ENCODE peak calls at places on chromosomes 2 and 18, in six cellular contexts. One of them, this sample, is unnamed. For H3K27me3, the result is how much of the 10 kb centered on the place peaks cover.

GRCh38 chr18:79507076-79507545 is 111.4 kb downstream of the NFATC1 start:
- DNase-seq in neuronal stem cell: no peak
- DNase-seq in trophoblast cell: no peak
- DNase-seq in mesenchymal stem cell: no peak
- DNase-seq in IMR-90: no peak
- DNase-seq in H1: no peak
- DNase-seq in this sample: no peak

GRCh38 chr2:84970956-84971798 is at the start of gene KCMF1:
- DNase-seq in mesenchymal stem cell: peak
- DNase-seq in neuronal stem cell: peak
- DNase-seq in H1: peak
- DNase-seq in trophoblast cell: peak
- DNase-seq in IMR-90: peak
- DNase-seq in this sample: peak

GRCh38 chr2:78978340-78978739 is 47.2 kb upstream of the REG3G start:
- DNase-seq in trophoblast cell: no peak
- DNase-seq in H1: no peak
- DNase-seq in neuronal stem cell: peak
- DNase-seq in mesenchymal stem cell: no peak
- DNase-seq in IMR-90: no peak
- DNase-seq in this sample: no peak

GRCh38 chr2:223523541-223523940 is 78.6 kb downstream of the SCG2 start:
- DNase-seq in H1: no peak
- DNase-seq in mesenchymal stem cell: peak
- DNase-seq in trophoblast cell: peak
- DNase-seq in IMR-90: peak
- DNase-seq in neuronal stem cell: no peak
- DNase-seq in this sample: no peak

GRCh38 chr2:64831134-64831976 is 157.8 kb upstream of the SLC1A4 start:
- DNase-seq in trophoblast cell: peak
- DNase-seq in mesenchymal stem cell: peak
- DNase-seq in H1: peak
- DNase-seq in neuronal stem cell: peak
- DNase-seq in IMR-90: peak
- DNase-seq in this sample: peak

GRCh38 chr2:108965540-108966299 is 23.3 kb downstream of the EDAR start:
- DNase-seq in mesenchymal stem cell: no peak
- DNase-seq in neuronal stem cell: no peak
- DNase-seq in IMR-90: no peak
- DNase-seq in H1: no peak
- DNase-seq in trophoblast cell: no peak
- DNase-seq in this sample: no peak

GRCh38 chr2:173159794-173160463 is 84.3 kb downstream of the MAP3K20 start:
- DNase-seq in H1: no peak
- DNase-seq in IMR-90: peak
- DNase-seq in mesenchymal stem cell: peak
- DNase-seq in trophoblast cell: peak
- DNase-seq in neuronal stem cell: peak
- DNase-seq in this sample: peak

GRCh38 chr2:36701391-36701795 is 4.9 kb downstream of the VIT start:
- DNase-seq in neuronal stem cell: no peak
- DNase-seq in trophoblast cell: peak
- DNase-seq in mesenchymal stem cell: no peak
- DNase-seq in H1: peak
- DNase-seq in IMR-90: peak
- DNase-seq in this sample: no peak

GRCh38 chr18:961644-962355 is 57.1 kb downstream of the ADCYAP1 start:
- DNase-seq in H1: peak
- DNase-seq in neuronal stem cell: peak
- DNase-seq in mesenchymal stem cell: peak
- DNase-seq in trophoblast cell: peak
- DNase-seq in IMR-90: peak
- DNase-seq in this sample: peak

GRCh38 chr2:220015576-220015975 is 388.1 kb downstream of the SLC4A3 start:
- DNase-seq in H1: no peak
- DNase-seq in neuronal stem cell: no peak
- DNase-seq in mesenchymal stem cell: no peak
- DNase-seq in trophoblast cell: no peak
- DNase-seq in IMR-90: no peak
- DNase-seq in this sample: no peak

GRCh38 chr2:174888136-174888535 is 117.0 kb downstream of the CHN1 start:
- DNase-seq in neuronal stem cell: no peak
- DNase-seq in IMR-90: peak
- DNase-seq in mesenchymal stem cell: no peak
- DNase-seq in trophoblast cell: no peak
- DNase-seq in H1: no peak
- DNase-seq in this sample: no peak

GRCh38 chr2:70248810-70249438 is 496 bp upstream of the TIA1 start:
- DNase-seq in neuronal stem cell: peak
- DNase-seq in trophoblast cell: peak
- DNase-seq in mesenchymal stem cell: no peak
- DNase-seq in H1: peak
- DNase-seq in IMR-90: no peak
- DNase-seq in this sample: no peak

GRCh38 chr2:136067465-136067864 is 50.5 kb downstream of the CXCR4 start:
- DNase-seq in trophoblast cell: peak
- DNase-seq in IMR-90: no peak
- DNase-seq in mesenchymal stem cell: no peak
- DNase-seq in neuronal stem cell: no peak
- DNase-seq in H1: no peak
- DNase-seq in this sample: no peak

GRCh38 chr2:101829429-101829828 is 131.9 kb downstream of the MAP4K4 start:
- DNase-seq in IMR-90: no peak
- DNase-seq in mesenchymal stem cell: no peak
- DNase-seq in trophoblast cell: no peak
- DNase-seq in neuronal stem cell: no peak
- DNase-seq in H1: no peak
- DNase-seq in this sample: no peak

GRCh38 chr2:63012541-63012940 is 38.1 kb upstream of the OTX1 start:
- DNase-seq in mesenchymal stem cell: peak
- DNase-seq in neuronal stem cell: no peak
- DNase-seq in H1: no peak
- DNase-seq in trophoblast cell: no peak
- DNase-seq in IMR-90: peak
- DNase-seq in this sample: no peak

GRCh38 chr2:24731923-24732322 is 61.3 kb downstream of the PTRHD1 start:
- DNase-seq in IMR-90: no peak
- DNase-seq in H1: no peak
- DNase-seq in mesenchymal stem cell: no peak
- DNase-seq in trophoblast cell: peak
- DNase-seq in neuronal stem cell: no peak
- DNase-seq in this sample: no peak

GRCh38 chr2:142687509-142687908 is 190.0 kb upstream of the KYNU start:
- DNase-seq in IMR-90: no peak
- DNase-seq in H1: no peak
- DNase-seq in trophoblast cell: no peak
- DNase-seq in neuronal stem cell: no peak
- DNase-seq in mesenchymal stem cell: no peak
- DNase-seq in this sample: no peak

GRCh38 chr2:101697794-101698418 is 399 bp downstream of the MAP4K4 start:
- DNase-seq in mesenchymal stem cell: no peak
- DNase-seq in H1: peak
- DNase-seq in neuronal stem cell: no peak
- DNase-seq in IMR-90: no peak
- DNase-seq in trophoblast cell: peak
- DNase-seq in this sample: no peak

GRCh38 chr18:52002600-52002999 is 337.4 kb upstream of the DCC start:
- DNase-seq in trophoblast cell: peak
- DNase-seq in mesenchymal stem cell: no peak
- DNase-seq in H1: no peak
- DNase-seq in neuronal stem cell: no peak
- DNase-seq in IMR-90: no peak
- DNase-seq in this sample: no peak

GRCh38 chr18:51998711-51999110 is 341.3 kb upstream of the DCC start:
- DNase-seq in neuronal stem cell: no peak
- DNase-seq in trophoblast cell: no peak
- DNase-seq in mesenchymal stem cell: no peak
- DNase-seq in H1: no peak
- DNase-seq in IMR-90: no peak
- DNase-seq in this sample: no peak

GRCh38 chr18:51997129-51997528 is 342.9 kb upstream of the DCC start:
- DNase-seq in mesenchymal stem cell: no peak
- DNase-seq in H1: no peak
- DNase-seq in trophoblast cell: no peak
- DNase-seq in IMR-90: no peak
- DNase-seq in neuronal stem cell: no peak
- DNase-seq in this sample: no peak

GRCh38 chr18:52000435-52000834 is 339.6 kb upstream of the DCC start:
- DNase-seq in mesenchymal stem cell: no peak
- DNase-seq in IMR-90: no peak
- DNase-seq in H1: no peak
- DNase-seq in neuronal stem cell: no peak
- DNase-seq in trophoblast cell: no peak
- DNase-seq in this sample: no peak

DNA sequence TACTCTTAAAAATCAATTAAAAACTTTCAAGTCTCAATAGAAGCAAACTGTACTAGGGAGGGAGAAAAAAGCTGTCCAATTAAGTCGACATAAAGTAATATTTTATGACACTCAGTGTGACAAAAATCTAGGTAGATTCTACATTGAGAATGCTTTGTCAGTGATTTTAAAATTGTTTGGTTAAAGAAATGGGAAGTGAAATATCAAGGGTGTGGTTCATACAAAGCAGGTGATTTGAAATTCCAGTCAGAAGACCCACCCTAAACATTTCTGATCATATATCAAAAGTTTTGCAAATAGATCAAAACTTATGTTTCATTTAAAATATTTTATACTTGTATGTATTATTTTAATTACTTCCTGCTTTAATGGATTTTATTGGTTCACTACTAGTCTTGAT is 338.9 kb upstream of the DCC start:
- DNase-seq in mesenchymal stem cell: no peak
- DNase-seq in trophoblast cell: no peak
- DNase-seq in neuronal stem cell: no peak
- DNase-seq in IMR-90: no peak
- DNase-seq in H1: no peak
- DNase-seq in this sample: no peak
- H3K14ac ChIP-seq in mesenchymal stem cell: no peak
- H3K14ac ChIP-seq in trophoblast cell: no peak
- H3K14ac ChIP-seq in neuronal stem cell: no peak
- H3K14ac ChIP-seq in IMR-90: no peak
- H3K14ac ChIP-seq in H1: no peak
- H3K14ac ChIP-seq in this sample: no peak

DNA sequence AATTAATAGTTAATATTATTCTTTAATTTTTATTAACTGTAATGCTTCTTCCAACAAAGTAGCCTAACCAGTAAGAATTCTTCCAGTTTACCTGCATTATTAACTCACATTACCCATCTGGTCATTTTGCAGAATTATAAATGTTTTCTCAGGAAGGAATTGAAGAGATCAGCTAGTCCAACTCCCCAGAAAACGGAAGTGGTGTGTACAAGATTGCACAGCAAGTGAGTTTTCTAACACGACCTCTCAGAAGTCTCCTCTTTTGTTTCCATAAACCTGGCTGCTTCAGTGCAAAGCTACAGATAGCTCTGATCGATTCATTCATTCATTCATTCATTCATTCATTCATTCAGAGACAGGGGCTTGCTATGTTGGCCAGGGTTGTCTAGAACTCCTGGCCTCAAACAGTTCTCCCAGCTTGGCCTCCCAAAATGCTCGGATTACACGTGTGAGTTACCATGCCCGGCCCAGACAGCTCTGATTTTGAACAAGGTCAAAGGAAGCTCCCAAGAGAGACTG is 128.8 kb upstream of the REV1 start:
- DNase-seq in H1: no peak
- DNase-seq in mesenchymal stem cell: no peak
- DNase-seq in trophoblast cell: no peak
- DNase-seq in IMR-90: no peak
- DNase-seq in neuronal stem cell: no peak
- DNase-seq in this sample: no peak
- H3K27me3 ChIP-seq in H1: under half
- H3K27me3 ChIP-seq in mesenchymal stem cell: under half
- H3K27me3 ChIP-seq in trophoblast cell: under half
- H3K27me3 ChIP-seq in IMR-90: under half
- H3K27me3 ChIP-seq in neuronal stem cell: under half
- H3K27me3 ChIP-seq in this sample: under half

DNA sequence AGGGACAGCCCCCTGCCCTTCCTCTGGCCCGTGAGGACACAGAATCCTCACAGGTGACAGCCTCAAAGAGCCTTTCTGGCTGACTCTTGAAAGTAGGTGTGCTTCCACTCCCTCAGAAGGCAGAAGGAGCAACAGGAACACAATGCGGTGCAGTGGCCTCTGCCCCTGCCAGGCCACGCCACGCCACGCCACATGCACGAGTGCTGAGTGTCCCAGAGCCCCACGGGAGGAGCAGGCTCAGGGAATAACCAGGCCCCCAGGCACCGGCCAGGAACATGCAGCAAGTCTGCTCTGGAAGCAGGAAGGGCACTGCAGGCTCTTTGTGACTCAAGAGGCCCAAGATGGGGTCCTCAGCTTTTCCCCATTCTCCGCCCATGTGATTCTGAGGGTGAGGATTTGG is 18.1 kb upstream of the CCDC74B start:
- DNase-seq in neuronal stem cell: no peak
- DNase-seq in IMR-90: no peak
- DNase-seq in mesenchymal stem cell: no peak
- DNase-seq in H1: no peak
- DNase-seq in trophoblast cell: no peak
- DNase-seq in this sample: no peak
- H3K14ac ChIP-seq in neuronal stem cell: no peak
- H3K14ac ChIP-seq in IMR-90: no peak
- H3K14ac ChIP-seq in mesenchymal stem cell: no peak
- H3K14ac ChIP-seq in H1: no peak
- H3K14ac ChIP-seq in trophoblast cell: no peak
- H3K14ac ChIP-seq in this sample: no peak

GRCh38 chr2:170401187-170401586 is 223.2 kb downstream of the MYO3B start:
- DNase-seq in mesenchymal stem cell: no peak
- DNase-seq in IMR-90: no peak
- DNase-seq in neuronal stem cell: no peak
- DNase-seq in trophoblast cell: no peak
- DNase-seq in H1: no peak
- DNase-seq in this sample: no peak

GRCh38 chr2:170404846-170405245 is 226.9 kb downstream of the MYO3B start:
- DNase-seq in mesenchymal stem cell: no peak
- DNase-seq in H1: no peak
- DNase-seq in IMR-90: no peak
- DNase-seq in neuronal stem cell: no peak
- DNase-seq in trophoblast cell: no peak
- DNase-seq in this sample: no peak

GRCh38 chr2:170408461-170409163 is 230.7 kb downstream of the MYO3B start:
- DNase-seq in neuronal stem cell: no peak
- DNase-seq in H1: no peak
- DNase-seq in IMR-90: no peak
- DNase-seq in trophoblast cell: no peak
- DNase-seq in mesenchymal stem cell: no peak
- DNase-seq in this sample: peak

GRCh38 chr2:170409164-170409535 is 231.2 kb downstream of the MYO3B start:
- DNase-seq in neuronal stem cell: peak
- DNase-seq in H1: peak
- DNase-seq in IMR-90: peak
- DNase-seq in mesenchymal stem cell: peak
- DNase-seq in trophoblast cell: peak
- DNase-seq in this sample: peak

DNA sequence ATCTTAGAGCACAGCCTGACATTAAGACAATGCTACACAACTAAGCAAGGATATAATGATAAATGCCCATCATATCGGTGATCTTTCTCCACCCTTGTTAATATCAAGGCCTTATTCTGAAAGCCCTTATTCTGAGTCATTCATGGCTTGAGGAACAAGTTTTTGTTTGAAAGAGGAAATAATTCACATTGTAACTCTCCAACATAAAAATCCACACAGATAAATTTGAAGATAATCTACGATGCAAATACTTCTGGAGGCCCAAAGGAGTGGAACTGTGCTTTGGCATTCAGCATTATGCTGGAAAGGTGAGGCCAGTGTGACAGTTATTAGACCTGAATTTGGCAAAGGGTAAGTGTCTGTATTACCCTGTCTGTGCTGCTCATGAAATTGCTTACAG is 227.4 kb downstream of the MYO3B start:
- DNase-seq in neuronal stem cell: no peak
- DNase-seq in IMR-90: no peak
- DNase-seq in trophoblast cell: peak
- DNase-seq in H1: no peak
- DNase-seq in mesenchymal stem cell: no peak
- DNase-seq in this sample: no peak
- H3K27me3 ChIP-seq in neuronal stem cell: under half
- H3K27me3 ChIP-seq in IMR-90: under half
- H3K27me3 ChIP-seq in trophoblast cell: under half
- H3K27me3 ChIP-seq in H1: under half
- H3K27me3 ChIP-seq in mesenchymal stem cell: under half
- H3K27me3 ChIP-seq in this sample: under half

This sample was measured in H9.